ENCODE peak calls at places on chromosomes 5 and 9, in ten cellular contexts. W, T, C, M, R, P, L, D, I and O are unnamed samples.
A peak's percentile ranks its signal among the peaks of the same experiment; 100 is the strongest.

GRCh38 chr9:23746317-23746716 is 79.7 kb downstream of the ELAVL2 start:
- DNase-seq in W (no peak), T (no peak), C (no peak), M (no peak), R (no peak), P (no peak), L (no peak), D (no peak), I (no peak), O (no peak)

GRCh38 chr5:137564475-137564961 is 65.4 kb upstream of the SPOCK1 start:
- DNase-seq in W (no peak), T (peak; percentile 16), C (no peak), M (no peak), R (no peak), P (peak; percentile 74), L (no peak), D (no peak), I (peak; percentile 5), O (no peak)

GRCh38 chr5:159702301-159702700 is 214.0 kb upstream of the ADRA1B start:
- DNase-seq in W (no peak), T (no peak), C (no peak), M (no peak), R (no peak), P (no peak), L (no peak), D (no peak), I (no peak), O (no peak)

GRCh38 chr5:27748847-27749246 is 710.5 kb upstream of the CDH9 start:
- DNase-seq in W (no peak), T (peak; percentile 1), C (no peak), M (no peak), R (no peak), P (peak; percentile 15), L (no peak), D (no peak), I (peak; percentile 10), O (peak; percentile 5)

GRCh38 chr9:124863371-124863831 is 1.5 kb downstream of the ARPC5L start:
- DNase-seq in W (no peak), T (no peak), C (no peak), M (no peak), R (no peak), P (peak; percentile 82), L (no peak), D (no peak), I (no peak), O (no peak)

GRCh38 chr5:169584998-169585451 is 1.5 kb downstream of the SPDL1 start:
- DNase-seq in W (no peak), T (no peak), C (no peak), M (no peak), R (no peak), P (no peak), L (no peak), D (no peak), I (no peak), O (no peak)

GRCh38 chr9:14769235-14769580 is 46.7 kb upstream of the CER1 start:
- DNase-seq in W (peak; percentile 40), T (peak; percentile 55), C (peak; percentile 47), M (no peak), R (no peak), P (peak; percentile 48), L (peak; percentile 77), D (no peak), I (peak; percentile 37), O (peak; percentile 52)

GRCh38 chr5:57724836-57725235 is 242.2 kb upstream of the ACTBL2 start:
- DNase-seq in W (no peak), T (peak; percentile 58), C (no peak), M (no peak), R (no peak), P (no peak), L (no peak), D (no peak), I (no peak), O (peak; percentile 51)

GRCh38 chr9:85723220-85723619 is 18.5 kb downstream of the AGTPBP1 start:
- DNase-seq in W (no peak), T (no peak), C (no peak), M (no peak), R (peak; percentile 60), P (no peak), L (peak; percentile 93), D (no peak), I (peak; percentile 45), O (peak; percentile 55)

GRCh38 chr5:112554089-112554977 is 135.3 kb upstream of the EPB41L4A start:
- DNase-seq in W (no peak), T (peak; percentile 19), C (no peak), M (no peak), R (no peak), P (no peak), L (no peak), D (peak; percentile 8), I (no peak), O (no peak)

GRCh38 chr5:117999939-118000549 is 988.3 kb downstream of the DTWD2 start:
- DNase-seq in W (peak; percentile 35), T (no peak), C (no peak), M (no peak), R (no peak), P (no peak), L (no peak), D (no peak), I (no peak), O (no peak)

GRCh38 chr5:179267071-179267670 is 78.1 kb downstream of the ADAMTS2 start:
- DNase-seq in W (no peak), T (no peak), C (peak; percentile 12), M (peak; percentile 67), R (no peak), P (no peak), L (peak; percentile 60), D (no peak), I (no peak), O (no peak)

GRCh38 chr5:108655750-108656450 is 91.8 kb upstream of the FER start:
- DNase-seq in W (no peak), T (peak; percentile 91), C (no peak), M (no peak), R (no peak), P (peak; percentile 85), L (no peak), D (no peak), I (peak; percentile 25), O (peak; percentile 83)

GRCh38 chr5:151153766-151154272 is 3.8 kb downstream of the ANXA6 start:
- DNase-seq in W (peak; percentile 49), T (no peak), C (no peak), M (no peak), R (no peak), P (no peak), L (no peak), D (no peak), I (no peak), O (no peak)

GRCh38 chr9:131530546-131530929 is 525 bp downstream of the UCK1 start:
- DNase-seq in W (peak; percentile 27), T (peak; percentile 38), C (peak; percentile 70), M (peak; percentile 76), R (peak; percentile 32), P (peak; percentile 21), L (peak; percentile 79), D (peak; percentile 57), I (no peak), O (peak; percentile 41)

GRCh38 chr5:74409166-74409706 is 231.3 kb downstream of the ENC1 start:
- DNase-seq in W (no peak), T (no peak), C (peak; percentile 86), M (no peak), R (no peak), P (no peak), L (no peak), D (peak; percentile 86), I (no peak), O (no peak)

GRCh38 chr5:97073420-97073819 is 69.0 kb downstream of the LIX1 start:
- DNase-seq in W (no peak), T (no peak), C (no peak), M (no peak), R (no peak), P (no peak), L (no peak), D (no peak), I (no peak), O (no peak)

GRCh38 chr9:127537792-127538191 is 74.3 kb upstream of the STXBP1 start:
- DNase-seq in W (no peak), T (no peak), C (no peak), M (no peak), R (no peak), P (peak; percentile 30), L (peak; percentile 75), D (no peak), I (no peak), O (no peak)
- TF ChIP-seq CTCF in W (peak; percentile 22), T (peak; percentile 19), C (peak; percentile 36), M (peak; percentile 19), R (no peak), P (peak; percentile 39), L (peak; percentile 66), D (peak; percentile 14), I (peak; percentile 48), O (peak; percentile 55)

GRCh38 chr9:90915693-90916092 is 114.1 kb downstream of the SYK start:
- DNase-seq in W (peak; percentile 41), T (peak; percentile 39), C (peak; percentile 60), M (no peak), R (no peak), P (peak; percentile 54), L (peak; percentile 84), D (peak; percentile 50), I (peak; percentile 32), O (peak; percentile 57)
- TF ChIP-seq CTCF in W (peak; percentile 21), T (peak; percentile 45), C (peak; percentile 46), M (no peak), R (no peak), P (no peak), L (peak; percentile 69), D (no peak), I (peak; percentile 55), O (peak; percentile 69)

DNA sequence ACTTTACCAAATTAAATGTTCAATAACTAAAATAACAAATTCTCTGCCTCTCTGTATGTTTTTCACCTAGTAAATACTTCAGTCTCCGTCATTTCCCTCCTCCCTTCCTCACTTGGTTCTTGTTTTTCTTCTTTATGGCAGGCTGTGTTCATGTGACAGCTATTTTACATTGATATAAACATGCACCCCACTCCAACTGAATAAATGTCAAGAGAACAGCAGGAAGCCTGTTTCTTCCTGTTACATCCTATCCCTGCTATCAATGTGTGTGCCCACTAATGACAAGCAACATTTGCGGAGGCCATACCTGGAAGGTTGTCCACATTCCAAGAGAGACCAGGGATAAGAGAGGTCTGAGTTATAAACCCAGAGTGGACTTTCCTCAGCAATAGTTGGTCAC is 145.2 kb upstream of the MAST4 start:
- DNase-seq in W (no peak), T (no peak), C (no peak), M (no peak), R (no peak), P (no peak), L (no peak), D (no peak), I (no peak), O (no peak)
- TF ChIP-seq CTCF in W (no peak), T (no peak), C (no peak), M (no peak), R (no peak), P (no peak), L (no peak), D (no peak), I (no peak), O (no peak)

DNA sequence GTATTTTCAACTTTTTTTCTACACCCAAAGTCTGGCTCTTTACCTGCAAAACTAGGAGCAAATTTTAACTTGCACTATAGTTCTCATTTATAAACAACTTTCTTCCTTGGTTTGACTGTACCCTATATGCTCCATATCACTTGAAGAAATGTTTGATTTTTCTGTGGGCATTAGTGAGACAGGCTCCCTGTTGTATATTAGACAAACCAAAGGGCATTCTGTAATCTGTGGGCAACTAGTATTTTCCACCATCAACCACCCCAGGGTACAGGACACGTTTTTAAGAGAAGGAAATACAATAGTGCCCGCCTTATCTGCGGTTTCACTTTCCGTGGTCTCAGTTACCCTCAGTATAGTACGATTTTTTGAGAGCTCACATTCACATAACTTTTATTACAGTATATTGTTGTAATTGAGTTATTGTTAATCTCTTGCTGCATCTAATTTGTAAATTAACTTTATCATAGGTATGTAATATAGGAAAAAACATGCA is 127.6 kb downstream of the NR3C1 start:
- DNase-seq in W (no peak), T (no peak), C (no peak), M (no peak), R (no peak), P (no peak), L (no peak), D (no peak), I (no peak), O (no peak)
- TF ChIP-seq CTCF in W (no peak), T (no peak), C (no peak), M (no peak), R (no peak), P (no peak), L (no peak), D (no peak), I (no peak), O (no peak)